ENCODE peak calls at places on chromosomes 7 and 10, in four cellular contexts. B, F, T and N are unnamed samples.

GRCh38 chr10:77111611-77112550 is 525.7 kb downstream of the KCNMA1 start:
- DNase-seq in B (peak), F (peak), T (peak), N (no peak)

GRCh38 chr10:44363716-44364115 is 21.2 kb downstream of the CXCL12 start:
- DNase-seq in B (no peak), F (no peak), T (no peak), N (no peak)

GRCh38 chr10:89522463-89522862 is 12.9 kb downstream of the SLC16A12 start:
- DNase-seq in F (no peak), B (no peak), T (no peak), N (no peak)

GRCh38 chr7:37659971-37660370 is 23.6 kb upstream of the GPR141 start:
- DNase-seq in B (no peak), F (no peak), T (no peak), N (no peak)

GRCh38 chr10:24625778-24626177 is 97.9 kb downstream of the ARHGAP21 start:
- DNase-seq in T (no peak), B (no peak), F (no peak), N (no peak)

GRCh38 chr7:150406311-150406564 is 27.1 kb downstream of the ZNF775 start:
- DNase-seq in F (no peak), T (no peak), B (no peak), N (no peak)

GRCh38 chr10:72133517-72133916 is 45.2 kb upstream of the SPOCK2 start:
- DNase-seq in F (peak), T (no peak), B (peak), N (no peak)

GRCh38 chr10:102196893-102197292 is 29.2 kb upstream of the ELOVL3 start:
- DNase-seq in T (no peak), F (no peak), B (no peak), N (no peak)

GRCh38 chr10:131902211-131902610 is 1.4 kb downstream of the PPP2R2D start:
- DNase-seq in T (no peak), B (no peak), F (no peak), N (no peak)

GRCh38 chr7:158247758-158248487 is 339.7 kb downstream of the PTPRN2 start:
- DNase-seq in T (no peak), F (no peak), B (no peak), N (no peak)

GRCh38 chr10:102312683-102313082 is 67.4 kb downstream of the GBF1 start:
- DNase-seq in T (no peak), F (no peak), B (no peak), N (no peak)

GRCh38 chr10:49738616-49739360 is 23.3 kb downstream of the OGDHL start:
- DNase-seq in F (no peak), B (no peak), T (no peak), N (no peak)

GRCh38 chr7:29078286-29078685 is 68.1 kb downstream of the CPVL start:
- DNase-seq in B (no peak), F (no peak), T (no peak), N (no peak)

GRCh38 chr10:129778571-129778970 is 185.5 kb downstream of the EBF3 start:
- DNase-seq in T (no peak), F (no peak), B (no peak), N (no peak)

GRCh38 chr10:7596356-7596755 is 70.4 kb downstream of the ITIH5 start:
- DNase-seq in B (no peak), T (no peak), F (no peak), N (no peak)

GRCh38 chr7:101172005-101172853 is 6.9 kb upstream of the VGF start:
- DNase-seq in F (no peak), B (no peak), T (no peak), N (peak)

GRCh38 chr10:93580824-93581223 is 14.4 kb downstream of the FFAR4 start:
- DNase-seq in T (no peak), B (no peak), F (no peak), N (peak)

GRCh38 chr7:37081436-37081835 is 357.1 kb upstream of the AOAH start:
- DNase-seq in T (no peak), F (no peak), B (peak), N (no peak)

GRCh38 chr10:24603333-24603732 is 120.4 kb downstream of the ARHGAP21 start:
- DNase-seq in F (no peak), T (no peak), B (no peak), N (no peak)

GRCh38 chr10:129101232-129101980 is 365.6 kb upstream of the MGMT start:
- DNase-seq in B (no peak), F (no peak), T (no peak), N (no peak)

GRCh38 chr7:154372106-154372505 is 319.9 kb downstream of the DPP6 start:
- DNase-seq in B (no peak), F (no peak), T (no peak), N (no peak)

GRCh38 chr10:17428616-17429097 is 25.7 kb downstream of the ST8SIA6 start:
- DNase-seq in F (no peak), B (no peak), T (peak), N (no peak)

GRCh38 chr10:67571503-67571902 is 124.5 kb downstream of the CTNNA3 start:
- DNase-seq in B (no peak), F (no peak), T (no peak), N (no peak)

DNA sequence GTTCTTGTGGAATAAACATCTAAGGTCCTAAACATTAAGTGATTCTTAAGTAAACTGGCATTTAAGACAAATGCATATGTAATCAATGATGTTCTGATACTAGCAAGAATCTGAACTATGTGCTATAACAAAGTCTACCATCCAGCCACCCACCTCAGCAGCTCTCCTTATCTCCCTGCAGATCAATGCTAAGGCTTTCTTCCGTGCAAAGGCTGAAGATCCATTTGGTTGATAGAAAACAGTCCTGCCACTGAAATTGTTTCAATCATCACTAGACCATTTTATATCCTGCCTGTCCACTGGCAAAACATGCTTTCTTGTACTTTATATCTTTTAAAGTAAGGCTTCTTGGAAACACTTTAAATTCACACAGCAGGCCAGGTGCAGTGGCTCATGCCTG is 6.3 kb upstream of the SMKR1 start:
- DNase-seq in T (no peak), F (no peak), B (no peak), N (no peak)
- TF ChIP-seq NR2C2 in T (no peak), F (no peak), B (no peak), N (no peak)

GRCh38 chr10:58330397-58330796 is 4.4 kb upstream of the UBE2D1 start:
- DNase-seq in T (no peak), B (no peak), F (no peak), N (no peak)

GRCh38 chr10:58322072-58322834 is 12.6 kb upstream of the UBE2D1 start:
- DNase-seq in B (no peak), T (no peak), F (peak), N (no peak)

GRCh38 chr10:58328233-58328632 is 6.6 kb upstream of the UBE2D1 start:
- DNase-seq in F (no peak), B (no peak), T (no peak), N (no peak)

GRCh38 chr10:58322835-58323209 is 12.0 kb upstream of the UBE2D1 start:
- DNase-seq in T (no peak), B (no peak), F (no peak), N (no peak)

DNA sequence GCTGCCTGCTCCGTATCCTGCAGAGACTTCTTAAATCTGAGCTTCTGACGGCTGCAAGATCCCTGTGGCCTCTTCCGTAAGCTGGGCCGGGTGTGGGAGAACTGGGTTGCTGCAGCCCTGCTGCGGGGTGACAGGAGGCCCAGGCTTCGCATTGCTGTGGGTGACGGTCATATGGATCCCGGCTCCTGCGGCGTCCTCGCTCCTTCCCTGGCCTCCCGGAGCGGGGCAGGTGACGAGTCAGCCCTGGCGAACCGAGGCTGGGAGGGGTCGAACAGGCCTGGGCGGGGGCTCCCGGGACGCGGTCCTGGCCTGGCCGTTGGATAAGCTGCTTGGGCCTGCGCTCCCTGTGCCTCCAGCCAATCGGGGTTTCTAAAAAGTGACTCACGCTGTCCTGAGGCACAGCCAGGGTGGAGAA is 7.8 kb upstream of the UBE2D1 start:
- DNase-seq in B (no peak), T (no peak), F (no peak), N (peak)
- TF ChIP-seq NR2C2 in B (no peak), T (no peak), F (no peak), N (no peak)

DNA sequence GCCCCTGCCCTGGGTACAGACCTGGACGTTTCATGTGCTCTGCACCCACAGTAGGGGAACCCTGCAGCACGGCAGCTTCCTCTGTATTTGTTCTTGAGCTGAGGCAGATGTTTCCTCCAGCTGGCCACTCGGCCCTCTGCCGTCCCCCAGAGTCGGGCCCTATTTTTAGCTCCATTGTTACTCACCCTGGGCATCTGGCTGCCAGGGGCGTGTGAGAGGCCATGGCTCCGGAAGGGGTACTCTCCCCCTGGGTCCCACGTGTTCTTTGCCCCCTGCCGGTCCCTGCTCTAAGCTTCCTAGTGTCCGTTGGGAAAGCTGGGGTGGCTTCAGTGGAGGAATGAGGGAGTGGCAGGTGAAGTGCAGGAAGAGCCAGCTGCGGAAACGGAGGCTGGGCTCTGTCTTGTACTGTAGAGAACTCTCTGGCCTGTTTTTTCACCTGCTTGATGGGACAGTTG is 30.4 kb downstream of the PALD1 start:
- DNase-seq in F (no peak), T (peak), B (no peak), N (peak)
- TF ChIP-seq NR2C2 in F (no peak), T (no peak), B (no peak), N (no peak)

GRCh38 chr7:95793658-95794057 is 21.3 kb downstream of the DYNC1I1 start:
- DNase-seq in T (no peak), B (no peak), F (no peak), N (no peak)

GRCh38 chr7:95800787-95801186 is 28.4 kb downstream of the DYNC1I1 start:
- DNase-seq in B (no peak), F (no peak), T (no peak), N (no peak)

GRCh38 chr7:95798401-95798930 is 26.1 kb downstream of the DYNC1I1 start:
- DNase-seq in T (no peak), F (no peak), B (no peak), N (no peak)

GRCh38 chr7:95796617-95797016 is 24.3 kb downstream of the DYNC1I1 start:
- DNase-seq in F (no peak), B (no peak), T (no peak), N (no peak)

GRCh38 chr7:95794917-95795515 is 22.7 kb downstream of the DYNC1I1 start:
- DNase-seq in F (peak), T (peak), B (no peak), N (no peak)
- TF ChIP-seq NR2C2 in F (no peak), T (peak), B (no peak), N (no peak)